ENCODE peak calls at places on chromosomes 5 and 9, in nine cellular contexts. Z is GM04504; S is left ventricle myocardium inferior; Q is activated T-helper 1 cell treated with anti-CD3 and anti-CD28 coated beads, Interleukin-12 subunit alpha, Interleukin-12 subunit beta, Interleukin-2, Interleukin-4 antibody, amounts not matched to agents 30 ng/mL and 10 ng/mL and 1 ng/mL, durations not matched to agents 14 hours and 24 hours and 36 hours; X is NCI-H1694 treated with DMSO at 0.1 percent for 48 hours; P is HTR-8/SVneo; O is A549; A is skeletal muscle cell; K is transverse colon. R is an unnamed sample.

GRCh38 chr9:129009584-129010141 is 18.5 kb downstream of the SH3GLB2 start:
- DNase-seq in Z (no peak), S (no peak), Q (no peak), X (no peak), P (no peak), O (no peak), A (no peak), K (no peak), R (no peak)

GRCh38 chr9:90998573-90998972 is 197.0 kb downstream of the SYK start:
- DNase-seq in Z (no peak), S (no peak), Q (no peak), X (no peak), P (no peak), O (no peak), A (no peak), K (peak), R (no peak)

GRCh38 chr5:95283761-95284511 is 958 bp downstream of the MCTP1 start:
- DNase-seq in Z (no peak), S (no peak), Q (peak), X (peak), P (peak), O (peak), A (no peak), K (peak), R (peak)

GRCh38 chr9:134372621-134373267 is 46.5 kb downstream of the RXRA start:
- DNase-seq in Z (no peak), S (peak), Q (no peak), X (no peak), P (no peak), O (no peak), A (no peak), K (peak), R (no peak)

GRCh38 chr5:161230222-161230621 is 316.3 kb downstream of the GABRB2 start:
- DNase-seq in Z (no peak), S (no peak), Q (no peak), X (peak), P (no peak), O (no peak), A (no peak), K (peak), R (no peak)

GRCh38 chr5:137218471-137218870 is 280.7 kb downstream of the SPOCK1 start:
- DNase-seq in Z (peak), S (no peak), Q (no peak), X (no peak), P (no peak), O (peak), A (peak), K (no peak), R (no peak)

GRCh38 chr5:158538506-158539074 is 561.1 kb downstream of the EBF1 start:
- DNase-seq in Z (no peak), S (peak), Q (no peak), X (no peak), P (no peak), O (no peak), A (no peak), K (no peak), R (no peak)

GRCh38 chr5:122259995-122260394 is 52.0 kb upstream of the SNCAIP start:
- DNase-seq in Z (peak), S (no peak), Q (no peak), X (no peak), P (no peak), O (peak), A (peak), K (no peak), R (no peak)

GRCh38 chr5:91090995-91091394 is 292.1 kb downstream of the ARRDC3 start:
- DNase-seq in Z (no peak), S (no peak), Q (no peak), X (no peak), P (no peak), O (no peak), A (no peak), K (no peak), R (no peak)